ENCODE peak calls at places on chromosomes 16 and 17, in six cellular contexts. V, W, J, E, L and K are unnamed samples.

GRCh38 chr16:4263504-4264436 is 9.1 kb downstream of the TFAP4 start:
- DNase-seq in V (no peak), W (peak; percentile 95), J (no peak), E (peak; percentile 71), L (no peak), K (peak; percentile 79)

GRCh38 chr16:3461120-3461519 is 17.6 kb downstream of the NAA60 start:
- DNase-seq in V (peak; percentile 63), W (peak; percentile 66), J (no peak), E (no peak), L (no peak), K (no peak)

GRCh38 chr16:77581706-77582105 is 140.6 kb upstream of the NUDT7 start:
- DNase-seq in V (no peak), W (no peak), J (no peak), E (no peak), L (no peak), K (no peak)

GRCh38 chr17:77750427-77751043 is 208.0 kb upstream of the TNRC6C start:
- DNase-seq in V (no peak), W (peak; percentile 47), J (no peak), E (no peak), L (no peak), K (no peak)

GRCh38 chr17:8153550-8153956 is 1.3 kb upstream of the PER1 start:
- DNase-seq in V (no peak), W (peak; percentile 71), J (peak; percentile 67), E (no peak), L (peak; percentile 65), K (peak; percentile 89)

GRCh38 chr17:10737168-10737622 is 7.4 kb upstream of the TMEM220 start:
- DNase-seq in V (no peak), W (peak; percentile 92), J (peak; percentile 16), E (peak; percentile 58), L (peak; percentile 64), K (peak; percentile 68)

GRCh38 chr17:50640701-50641338 is 6.1 kb downstream of the ABCC3 start:
- DNase-seq in V (no peak), W (no peak), J (no peak), E (no peak), L (no peak), K (peak; percentile 36)

GRCh38 chr16:25014500-25015147 is 545 bp downstream of the ARHGAP17 start:
- DNase-seq in V (no peak), W (peak; percentile 83), J (peak; percentile 24), E (peak; percentile 61), L (peak; percentile 69), K (peak; percentile 49)

GRCh38 chr16:8869212-8869987 is 594 bp upstream of the CARHSP1 start:
- DNase-seq in V (no peak), W (peak; percentile 82), J (no peak), E (no peak), L (no peak), K (no peak)

GRCh38 chr17:13646411-13646810 is 44.7 kb upstream of the HS3ST3A1 start:
- DNase-seq in V (no peak), W (no peak), J (no peak), E (no peak), L (no peak), K (peak; percentile 30)

GRCh38 chr16:57132470-57132869 is 40.1 kb downstream of the CPNE2 start:
- DNase-seq in V (no peak), W (no peak), J (no peak), E (no peak), L (no peak), K (no peak)

GRCh38 chr17:40559016-40559853 is 6.0 kb downstream of the CCR7 start:
- DNase-seq in V (no peak), W (peak; percentile 47), J (no peak), E (peak; percentile 34), L (peak; percentile 73), K (peak; percentile 5)

GRCh38 chr17:65609749-65610148 is 48.3 kb upstream of the AXIN2 start:
- DNase-seq in V (no peak), W (no peak), J (no peak), E (no peak), L (no peak), K (no peak)

GRCh38 chr17:17742133-17742621 is 60.9 kb downstream of the RAI1 start:
- DNase-seq in V (no peak), W (no peak), J (no peak), E (no peak), L (no peak), K (no peak)

GRCh38 chr17:73657473-73658116 is 13.3 kb upstream of the SDK2 start:
- DNase-seq in V (peak; percentile 35), W (peak; percentile 98), J (no peak), E (peak; percentile 72), L (peak; percentile 40), K (peak; percentile 66)

GRCh38 chr17:19630651-19631050 is 17.9 kb upstream of the ALDH3A2 start:
- DNase-seq in V (no peak), W (no peak), J (no peak), E (no peak), L (no peak), K (no peak)

GRCh38 chr16:85270365-85270764 is 158.1 kb upstream of the CIBAR2 start:
- DNase-seq in V (no peak), W (no peak), J (no peak), E (no peak), L (no peak), K (no peak)

GRCh38 chr17:76009447-76009846 is 8.8 kb downstream of the CDK3 start:
- DNase-seq in V (no peak), W (no peak), J (no peak), E (no peak), L (no peak), K (no peak)

GRCh38 chr17:79164408-79164807 is 89.8 kb downstream of the ENGASE start:
- DNase-seq in V (no peak), W (no peak), J (no peak), E (no peak), L (no peak), K (no peak)

GRCh38 chr16:63578791-63579190 is 1542.6 kb upstream of the CDH8 start:
- DNase-seq in V (no peak), W (no peak), J (no peak), E (no peak), L (no peak), K (no peak)

GRCh38 chr17:82440991-82441627 is 9.4 kb downstream of the CYBC1 start:
- DNase-seq in V (no peak), W (no peak), J (no peak), E (no peak), L (no peak), K (no peak)

GRCh38 chr17:3710951-3711383 is 12.7 kb upstream of the HASPIN start:
- DNase-seq in V (peak; percentile 72), W (no peak), J (no peak), E (no peak), L (no peak), K (peak; percentile 74)

GRCh38 chr16:58111331-58111627 is 17.9 kb downstream of the CFAP20 start:
- DNase-seq in V (no peak), W (no peak), J (no peak), E (no peak), L (no peak), K (no peak)

GRCh38 chr17:41549596-41550039 is 21.5 kb upstream of the KRT19 start:
- DNase-seq in V (no peak), W (peak; percentile 63), J (no peak), E (peak; percentile 60), L (no peak), K (no peak)

GRCh38 chr17:75737133-75737962 is 16.1 kb downstream of the ITGB4 start:
- DNase-seq in V (no peak), W (peak; percentile 46), J (no peak), E (no peak), L (no peak), K (no peak)

GRCh38 chr17:11047228-11047627 is 193.8 kb upstream of the SHISA6 start:
- DNase-seq in V (no peak), W (no peak), J (no peak), E (no peak), L (no peak), K (no peak)

GRCh38 chr17:50569592-50569991 is 9.1 kb downstream of the CACNA1G start:
- DNase-seq in V (no peak), W (no peak), J (no peak), E (no peak), L (no peak), K (no peak)

GRCh38 chr17:64591944-64592343 is 70.2 kb downstream of the SMURF2 start:
- DNase-seq in V (no peak), W (no peak), J (no peak), E (no peak), L (no peak), K (no peak)

GRCh38 chr17:696412-696811 is 18.2 kb downstream of the VPS53 start:
- DNase-seq in V (no peak), W (no peak), J (no peak), E (no peak), L (no peak), K (no peak)

GRCh38 chr17:9434502-9435113 is 141.0 kb downstream of the STX8 start:
- DNase-seq in V (no peak), W (no peak), J (no peak), E (no peak), L (no peak), K (peak; percentile 14)

GRCh38 chr16:69095179-69095578 is 10.3 kb upstream of the HAS3 start:
- DNase-seq in V (no peak), W (no peak), J (no peak), E (no peak), L (no peak), K (no peak)

GRCh38 chr17:34556384-34556783 is 23.0 kb upstream of the TMEM132E start:
- DNase-seq in V (no peak), W (peak; percentile 95), J (no peak), E (peak; percentile 55), L (no peak), K (peak; percentile 21)

GRCh38 chr17:75065562-75066151 is 18.6 kb downstream of the KCTD2 start:
- DNase-seq in V (no peak), W (no peak), J (no peak), E (no peak), L (no peak), K (no peak)

GRCh38 chr16:11064202-11064540 is 119.8 kb downstream of the CLEC16A start:
- DNase-seq in V (no peak), W (no peak), J (no peak), E (no peak), L (no peak), K (no peak)

GRCh38 chr17:6166492-6167179 is 96.5 kb downstream of the WSCD1 start:
- DNase-seq in V (no peak), W (peak; percentile 39), J (no peak), E (no peak), L (no peak), K (no peak)

GRCh38 chr17:59872351-59872750 is 20.4 kb downstream of the TUBD1 start:
- DNase-seq in V (no peak), W (no peak), J (no peak), E (no peak), L (no peak), K (no peak)

GRCh38 chr16:84832488-84833141 is 12.8 kb downstream of the CRISPLD2 start:
- DNase-seq in V (no peak), W (no peak), J (no peak), E (no peak), L (no peak), K (peak; percentile 49)

GRCh38 chr17:17605747-17606083 is 14.2 kb upstream of the PEMT start:
- DNase-seq in V (no peak), W (no peak), J (no peak), E (no peak), L (no peak), K (peak; percentile 39)

GRCh38 chr17:78325076-78325712 is 34.7 kb downstream of the SOCS3 start:
- DNase-seq in V (no peak), W (peak; percentile 78), J (no peak), E (no peak), L (no peak), K (peak; percentile 75)

GRCh38 chr17:46942441-46943217 is 19.7 kb downstream of the GOSR2 start:
- DNase-seq in V (peak; percentile 23), W (peak; percentile 96), J (peak; percentile 24), E (peak; percentile 76), L (peak; percentile 80), K (peak; percentile 81)